ENCODE peak calls at places on chromosomes 1 and 21, in four cellular contexts. E is SK-N-SH, Y is adrenal gland, Q is PC-9. U is an unnamed sample.

GRCh38 chr1:70143052-70143659 is 62.2 kb downstream of the LRRC40 start:
- DNase-seq in E (no peak), Y (no peak), Q (no peak), U (no peak)

GRCh38 chr1:186775031-186775430 is 53.7 kb upstream of the PLA2G4A start:
- DNase-seq in E (no peak), Y (no peak), Q (no peak), U (no peak)

GRCh38 chr1:185695299-185695698 is 38.9 kb upstream of the HMCN1 start:
- DNase-seq in E (no peak), Y (no peak), Q (no peak), U (no peak)

GRCh38 chr1:76289692-76290091 is 215.1 kb downstream of the ST6GALNAC3 start:
- DNase-seq in E (no peak), Y (no peak), Q (no peak), U (no peak)

GRCh38 chr1:184691719-184692324 is 62.8 kb downstream of the EDEM3 start:
- DNase-seq in E (peak; percentile 36), Y (no peak), Q (peak; percentile 29), U (no peak)

GRCh38 chr1:181640959-181641358 is 157.6 kb downstream of the CACNA1E start:
- DNase-seq in E (no peak), Y (no peak), Q (no peak), U (no peak)

GRCh38 chr1:44040418-44040817 is 9.2 kb upstream of the SLC6A9 start:
- DNase-seq in E (no peak), Y (no peak), Q (no peak), U (no peak)

GRCh38 chr1:180247061-180247460 is 17.0 kb downstream of the LHX4 start:
- DNase-seq in E (no peak), Y (no peak), Q (no peak), U (no peak)

GRCh38 chr1:119617751-119618691 is 30.0 kb downstream of the ZNF697 start:
- DNase-seq in E (no peak), Y (peak; percentile 48), Q (no peak), U (no peak)

GRCh38 chr1:39469150-39469549 is 22.3 kb upstream of the BMP8A start:
- DNase-seq in E (no peak), Y (no peak), Q (no peak), U (no peak)

GRCh38 chr1:115257596-115257995 is 80.5 kb downstream of the NGF start:
- DNase-seq in E (no peak), Y (no peak), Q (no peak), U (no peak)

GRCh38 chr1:48756704-48757316 is 19.9 kb downstream of the BEND5 start:
- DNase-seq in E (no peak), Y (no peak), Q (no peak), U (no peak)

GRCh38 chr1:23083714-23084480 is 64.6 kb downstream of the KDM1A start:
- DNase-seq in E (no peak), Y (no peak), Q (no peak), U (no peak)

GRCh38 chr1:247295274-247295684 is 36.4 kb downstream of the ZNF496 start:
- DNase-seq in E (no peak), Y (no peak), Q (no peak), U (peak; percentile 31)

GRCh38 chr1:158716335-158716734 is 4.2 kb downstream of the OR6K3 start:
- DNase-seq in E (no peak), Y (no peak), Q (no peak), U (no peak)

GRCh38 chr1:19315378-19316206 is 3.5 kb downstream of the SLC66A1 start:
- DNase-seq in E (no peak), Y (no peak), Q (no peak), U (no peak)

GRCh38 chr1:178599745-178600144 is 86.8 kb downstream of the TEX35 start:
- DNase-seq in E (no peak), Y (no peak), Q (no peak), U (no peak)

GRCh38 chr1:6420594-6421042 is 899 bp upstream of the HES2 start:
- DNase-seq in E (no peak), Y (no peak), Q (no peak), U (no peak)

GRCh38 chr1:25577151-25577920 is 33.9 kb downstream of the LDLRAP1 start:
- DNase-seq in E (no peak), Y (no peak), Q (no peak), U (no peak)

GRCh38 chr1:222754386-222755139 is 17.6 kb downstream of the FAM177B start:
- DNase-seq in E (no peak), Y (no peak), Q (peak; percentile 69), U (peak; percentile 99)

GRCh38 chr1:163583782-163584181 is 262.0 kb downstream of the NUF2 start:
- DNase-seq in E (no peak), Y (no peak), Q (no peak), U (no peak)

GRCh38 chr21:32415451-32415850 is 2.9 kb downstream of the EVA1C start:
- DNase-seq in E (no peak), Y (no peak), Q (no peak), U (no peak)

GRCh38 chr1:226443439-226443838 is 35.5 kb upstream of the PARP1 start:
- DNase-seq in E (no peak), Y (no peak), Q (no peak), U (peak; percentile 78)

GRCh38 chr1:85952460-85952859 is 204.1 kb downstream of the COL24A1 start:
- DNase-seq in E (peak; percentile 64), Y (no peak), Q (no peak), U (no peak)

GRCh38 chr21:45715441-45715840 is 71.9 kb downstream of the PCBP3 start:
- DNase-seq in E (no peak), Y (no peak), Q (no peak), U (no peak)

GRCh38 chr1:25922064-25922632 is 15.9 kb upstream of the STMN1 start:
- DNase-seq in E (no peak), Y (no peak), Q (no peak), U (no peak)

GRCh38 chr1:193069748-193070394 is 10.5 kb downstream of the RO60 start:
- DNase-seq in E (peak; percentile 22), Y (no peak), Q (no peak), U (peak; percentile 7)

GRCh38 chr1:67542747-67543146 is 112.5 kb upstream of the SERBP1 start:
- DNase-seq in E (no peak), Y (no peak), Q (no peak), U (no peak)

GRCh38 chr1:12549460-12550349 is 68.3 kb downstream of the DHRS3 start:
- DNase-seq in E (no peak), Y (peak; percentile 79), Q (peak; percentile 94), U (peak; percentile 96)

GRCh38 chr21:45623436-45623835 is 20.1 kb upstream of the PCBP3 start:
- DNase-seq in E (no peak), Y (no peak), Q (no peak), U (no peak)

GRCh38 chr1:86965012-86965826 is 50.8 kb downstream of the HS2ST1 start:
- DNase-seq in E (peak; percentile 40), Y (peak; percentile 33), Q (peak; percentile 6), U (no peak)

GRCh38 chr1:39720094-39720999 is 18.3 kb upstream of the PPIE start:
- DNase-seq in E (peak; percentile 48), Y (no peak), Q (peak; percentile 6), U (no peak)

GRCh38 chr1:93463960-93464359 is 16.0 kb downstream of the FNBP1L start:
- DNase-seq in E (no peak), Y (no peak), Q (no peak), U (no peak)

GRCh38 chr1:154556422-154556821 is 2.0 kb downstream of the UBE2Q1 start:
- DNase-seq in E (no peak), Y (no peak), Q (no peak), U (no peak)

GRCh38 chr1:29096255-29096896 is 27.3 kb downstream of the TMEM200B start:
- DNase-seq in E (no peak), Y (no peak), Q (no peak), U (no peak)
- H3K36me3 ChIP-seq in E (no peaks in the 10 kb centered on the region), Y (no peaks in the 10 kb centered on the region), Q (no peaks in the 10 kb centered on the region), U (no peaks in the 10 kb centered on the region)

GRCh38 chr1:244442850-244443249 is 8.9 kb downstream of the ADSS2 start:
- DNase-seq in E (no peak), Y (no peak), Q (no peak), U (no peak)

GRCh38 chr1:244439391-244440032 is 12.2 kb downstream of the ADSS2 start:
- DNase-seq in E (no peak), Y (no peak), Q (no peak), U (peak; percentile 34)

GRCh38 chr1:244435562-244436205 is 16.0 kb downstream of the ADSS2 start:
- DNase-seq in E (no peak), Y (no peak), Q (no peak), U (peak; percentile 66)

GRCh38 chr1:244436336-244437102 is 15.2 kb downstream of the ADSS2 start:
- DNase-seq in E (no peak), Y (no peak), Q (no peak), U (no peak)

DNA sequence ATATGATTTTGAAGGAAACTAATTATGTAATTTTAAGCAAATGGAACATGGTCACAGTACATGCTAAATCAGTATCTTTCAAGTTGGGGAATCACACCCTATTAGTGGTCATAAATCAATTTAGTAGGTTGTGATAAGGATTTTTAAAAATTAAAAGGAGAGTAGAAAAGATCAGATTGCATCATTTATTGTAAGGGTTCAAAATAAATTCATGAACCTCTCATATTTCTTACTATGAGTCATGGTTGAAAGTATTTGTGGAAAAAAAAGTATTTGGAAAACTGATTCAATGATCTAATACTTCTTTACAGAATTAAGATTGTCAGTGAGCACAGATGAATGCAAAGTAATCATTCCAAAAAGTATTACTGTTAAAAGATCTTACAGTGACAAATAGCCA is 14.6 kb downstream of the ADSS2 start:
- DNase-seq in E (no peak), Y (no peak), Q (no peak), U (no peak)
- H3K4me3 ChIP-seq in E (no peak overlapping the region), Y (no peak overlapping the region), Q (no peak overlapping the region), U (no peak overlapping the region)

DNA sequence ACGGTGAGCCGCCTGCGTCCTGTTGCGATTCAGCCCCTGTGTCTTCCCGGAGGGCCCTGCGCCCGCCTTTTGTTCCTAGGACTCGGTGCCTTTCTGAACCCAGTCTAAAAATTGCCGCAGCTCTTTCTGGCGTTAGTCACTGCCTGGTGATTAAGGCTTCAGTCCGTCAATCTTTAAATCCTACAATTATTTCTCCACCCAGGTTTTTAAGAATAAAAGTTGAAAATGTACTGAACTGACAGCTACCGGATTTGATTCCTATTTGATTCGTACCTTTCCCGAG is 16.2 kb upstream of the PDXK start:
- DNase-seq in E (no peak), Y (no peak), Q (no peak), U (no peak)
- H3K27me3 ChIP-seq in E (no peaks in the 10 kb centered on the region), Y (no peaks in the 10 kb centered on the region), Q (no peaks in the 10 kb centered on the region), U (no peaks in the 10 kb centered on the region)

GRCh38 chr1:53323316-53323715 is 4.6 kb downstream of the LRP8 start:
- DNase-seq in E (no peak), Y (no peak), Q (no peak), U (no peak)
- H3K36me3 ChIP-seq in E (peaks cover 5% of the 10 kb centered on the region), Y (no peaks in the 10 kb centered on the region), Q (peaks cover 21% of the 10 kb centered on the region), U (peaks cover 52% of the 10 kb centered on the region)

GRCh38 chr1:172391972-172392371 is 28.5 kb upstream of the C1orf105 start:
- DNase-seq in E (no peak), Y (no peak), Q (no peak), U (no peak)

GRCh38 chr1:172390243-172390619 is 30.3 kb upstream of the C1orf105 start:
- DNase-seq in E (no peak), Y (no peak), Q (no peak), U (no peak)

GRCh38 chr1:172393354-172393753 is 27.1 kb upstream of the C1orf105 start:
- DNase-seq in E (no peak), Y (no peak), Q (no peak), U (no peak)

GRCh38 chr1:172388490-172388889 is 32.0 kb upstream of the C1orf105 start:
- DNase-seq in E (no peak), Y (no peak), Q (no peak), U (no peak)

GRCh38 chr1:172390620-172391491 is 29.6 kb upstream of the C1orf105 start:
- DNase-seq in E (no peak), Y (peak; percentile 46), Q (no peak), U (peak; percentile 54)
- H3K4me3 ChIP-seq in E (no peak overlapping the region), Y (no peak overlapping the region), Q (no peak overlapping the region), U (no peak overlapping the region)